ENCODE peak calls at places on chromosome 20, in five cellular contexts. One of them, this sample, is unnamed.

GRCh38 chr20:37341632-37342031 is 4.3 kb upstream of the SRC start:
- DNase-seq in fibroblast of mammary gland: no peak
- DNase-seq in fibroblast of lung: no peak
- DNase-seq in HCT116: no peak
- DNase-seq in pancreas: no peak
- DNase-seq in this sample: no peak

GRCh38 chr20:45405566-45406259 is 2.4 kb upstream of the DBNDD2 start:
- DNase-seq in fibroblast of mammary gland: no peak
- DNase-seq in fibroblast of lung: peak
- DNase-seq in HCT116: no peak
- DNase-seq in pancreas: no peak
- DNase-seq in this sample: no peak

GRCh38 chr20:4225778-4226177 is 210.4 kb upstream of the RNF24 start:
- DNase-seq in fibroblast of mammary gland: peak
- DNase-seq in fibroblast of lung: peak
- DNase-seq in HCT116: no peak
- DNase-seq in pancreas: no peak
- DNase-seq in this sample: peak

GRCh38 chr20:38321959-38322598 is 18.1 kb downstream of the BPI start:
- DNase-seq in fibroblast of mammary gland: peak
- DNase-seq in fibroblast of lung: peak
- DNase-seq in HCT116: peak
- DNase-seq in pancreas: no peak
- DNase-seq in this sample: peak

GRCh38 chr20:17650816-17651760 is 31.0 kb downstream of the RRBP1 start:
- DNase-seq in fibroblast of mammary gland: peak
- DNase-seq in fibroblast of lung: no peak
- DNase-seq in HCT116: no peak
- DNase-seq in pancreas: peak
- DNase-seq in this sample: no peak

GRCh38 chr20:23640873-23641667 is 3.3 kb upstream of the CST3 start:
- DNase-seq in fibroblast of mammary gland: no peak
- DNase-seq in fibroblast of lung: no peak
- DNase-seq in HCT116: no peak
- DNase-seq in pancreas: no peak
- DNase-seq in this sample: no peak

GRCh38 chr20:13492001-13492480 is 146.7 kb downstream of the TASP1 start:
- DNase-seq in fibroblast of mammary gland: peak
- DNase-seq in fibroblast of lung: peak
- DNase-seq in HCT116: no peak
- DNase-seq in pancreas: no peak
- DNase-seq in this sample: peak

GRCh38 chr20:11387189-11387754 is 530.4 kb upstream of the BTBD3 start:
- DNase-seq in fibroblast of mammary gland: peak
- DNase-seq in fibroblast of lung: peak
- DNase-seq in HCT116: peak
- DNase-seq in pancreas: no peak
- DNase-seq in this sample: peak

GRCh38 chr20:63534831-63535651 is 2.1 kb downstream of the PTK6 start:
- DNase-seq in fibroblast of mammary gland: peak
- DNase-seq in fibroblast of lung: no peak
- DNase-seq in HCT116: no peak
- DNase-seq in pancreas: no peak
- DNase-seq in this sample: no peak

GRCh38 chr20:18057106-18057993 is at the start of gene OVOL2:
- DNase-seq in fibroblast of mammary gland: no peak
- DNase-seq in fibroblast of lung: no peak
- DNase-seq in HCT116: peak
- DNase-seq in pancreas: peak
- DNase-seq in this sample: no peak

GRCh38 chr20:63177785-63178444 is 38.0 kb downstream of the YTHDF1 start:
- DNase-seq in fibroblast of mammary gland: no peak
- DNase-seq in fibroblast of lung: no peak
- DNase-seq in HCT116: no peak
- DNase-seq in pancreas: no peak
- DNase-seq in this sample: no peak

GRCh38 chr20:32390999-32391398 is 32.9 kb downstream of the ASXL1 start:
- DNase-seq in fibroblast of mammary gland: no peak
- DNase-seq in fibroblast of lung: no peak
- DNase-seq in HCT116: no peak
- DNase-seq in pancreas: no peak
- DNase-seq in this sample: no peak

GRCh38 chr20:3778976-3779375 is 2.3 kb downstream of the SPEF1 start:
- DNase-seq in fibroblast of mammary gland: no peak
- DNase-seq in fibroblast of lung: no peak
- DNase-seq in HCT116: no peak
- DNase-seq in pancreas: no peak
- DNase-seq in this sample: no peak

GRCh38 chr20:5864873-5865582 is 85.3 kb downstream of the TRMT6 start:
- DNase-seq in fibroblast of mammary gland: peak
- DNase-seq in fibroblast of lung: peak
- DNase-seq in HCT116: no peak
- DNase-seq in pancreas: peak
- DNase-seq in this sample: no peak

GRCh38 chr20:33815671-33816070 is 4.5 kb downstream of the CHMP4B start:
- DNase-seq in fibroblast of mammary gland: no peak
- DNase-seq in fibroblast of lung: no peak
- DNase-seq in HCT116: no peak
- DNase-seq in pancreas: no peak
- DNase-seq in this sample: no peak

GRCh38 chr20:57476641-57477461 is 48.1 kb downstream of the CTCFL start:
- DNase-seq in fibroblast of mammary gland: no peak
- DNase-seq in fibroblast of lung: no peak
- DNase-seq in HCT116: no peak
- DNase-seq in pancreas: no peak
- DNase-seq in this sample: no peak

GRCh38 chr20:24109008-24109407 is 120.4 kb upstream of the GGTLC1 start:
- DNase-seq in fibroblast of mammary gland: no peak
- DNase-seq in fibroblast of lung: no peak
- DNase-seq in HCT116: no peak
- DNase-seq in pancreas: no peak
- DNase-seq in this sample: no peak

GRCh38 chr20:58019027-58019849 is 209.2 kb downstream of the ANKRD60 start:
- DNase-seq in fibroblast of mammary gland: peak
- DNase-seq in fibroblast of lung: peak
- DNase-seq in HCT116: no peak
- DNase-seq in pancreas: no peak
- DNase-seq in this sample: peak

GRCh38 chr20:13708234-13708633 is 69.5 kb upstream of the TASP1 start:
- DNase-seq in fibroblast of mammary gland: no peak
- DNase-seq in fibroblast of lung: no peak
- DNase-seq in HCT116: no peak
- DNase-seq in pancreas: no peak
- DNase-seq in this sample: no peak

GRCh38 chr20:25061103-25061799 is 3.3 kb upstream of the ACSS1 start:
- DNase-seq in fibroblast of mammary gland: no peak
- DNase-seq in fibroblast of lung: no peak
- DNase-seq in HCT116: no peak
- DNase-seq in pancreas: peak
- DNase-seq in this sample: no peak

GRCh38 chr20:63553933-63554290 is at the start of gene FNDC11:
- DNase-seq in fibroblast of mammary gland: no peak
- DNase-seq in fibroblast of lung: no peak
- DNase-seq in HCT116: no peak
- DNase-seq in pancreas: no peak
- DNase-seq in this sample: no peak

GRCh38 chr20:61763740-61764400 is 301.8 kb downstream of the TAF4 start:
- DNase-seq in fibroblast of mammary gland: no peak
- DNase-seq in fibroblast of lung: no peak
- DNase-seq in HCT116: no peak
- DNase-seq in pancreas: no peak
- DNase-seq in this sample: no peak

GRCh38 chr20:53678990-53679596 is 85.5 kb upstream of the ZNF217 start:
- DNase-seq in fibroblast of mammary gland: peak
- DNase-seq in fibroblast of lung: no peak
- DNase-seq in HCT116: no peak
- DNase-seq in pancreas: no peak
- DNase-seq in this sample: no peak

GRCh38 chr20:62832212-62832922 is 15.5 kb downstream of the COL9A3 start:
- DNase-seq in fibroblast of mammary gland: no peak
- DNase-seq in fibroblast of lung: peak
- DNase-seq in HCT116: peak
- DNase-seq in pancreas: no peak
- DNase-seq in this sample: no peak

GRCh38 chr20:32356935-32357868 is 929 bp upstream of the ASXL1 start:
- DNase-seq in fibroblast of mammary gland: peak
- DNase-seq in fibroblast of lung: peak
- DNase-seq in HCT116: peak
- DNase-seq in pancreas: peak
- DNase-seq in this sample: no peak

GRCh38 chr20:62583424-62583920 is 58.8 kb upstream of the SLCO4A1 start:
- DNase-seq in fibroblast of mammary gland: no peak
- DNase-seq in fibroblast of lung: no peak
- DNase-seq in HCT116: no peak
- DNase-seq in pancreas: no peak
- DNase-seq in this sample: no peak

GRCh38 chr20:59749293-59749680 is 144.9 kb downstream of the PHACTR3 start:
- DNase-seq in fibroblast of mammary gland: peak
- DNase-seq in fibroblast of lung: peak
- DNase-seq in HCT116: no peak
- DNase-seq in pancreas: no peak
- DNase-seq in this sample: no peak

GRCh38 chr20:64093013-64093503 is 8.9 kb upstream of the LKAAEAR1 start:
- DNase-seq in fibroblast of mammary gland: no peak
- DNase-seq in fibroblast of lung: no peak
- DNase-seq in HCT116: no peak
- DNase-seq in pancreas: no peak
- DNase-seq in this sample: no peak

GRCh38 chr20:12270863-12271262 is 353.2 kb downstream of the BTBD3 start:
- DNase-seq in fibroblast of mammary gland: no peak
- DNase-seq in fibroblast of lung: no peak
- DNase-seq in HCT116: no peak
- DNase-seq in pancreas: no peak
- DNase-seq in this sample: no peak

GRCh38 chr20:24657211-24657610 is 187.8 kb downstream of the SYNDIG1 start:
- DNase-seq in fibroblast of mammary gland: peak
- DNase-seq in fibroblast of lung: peak
- DNase-seq in HCT116: no peak
- DNase-seq in pancreas: peak
- DNase-seq in this sample: peak

GRCh38 chr20:3843490-3843889 is 3.1 kb upstream of the MAVS start:
- DNase-seq in fibroblast of mammary gland: peak
- DNase-seq in fibroblast of lung: peak
- DNase-seq in HCT116: peak
- DNase-seq in pancreas: no peak
- DNase-seq in this sample: no peak

GRCh38 chr20:1299522-1299921 is 29.4 kb downstream of the SDCBP2 start:
- DNase-seq in fibroblast of mammary gland: no peak
- DNase-seq in fibroblast of lung: no peak
- DNase-seq in HCT116: peak
- DNase-seq in pancreas: no peak
- DNase-seq in this sample: no peak
- TF ChIP-seq CTCF in fibroblast of mammary gland: peak
- TF ChIP-seq CTCF in fibroblast of lung: no peak
- TF ChIP-seq CTCF in HCT116: peak
- TF ChIP-seq CTCF in pancreas: no peak
- TF ChIP-seq CTCF in this sample: peak

GRCh38 chr20:47506335-47506734 is 4.6 kb downstream of the NCOA3 start:
- DNase-seq in fibroblast of mammary gland: no peak
- DNase-seq in fibroblast of lung: no peak
- DNase-seq in HCT116: no peak
- DNase-seq in pancreas: no peak
- DNase-seq in this sample: no peak
- H3K4me3 ChIP-seq in fibroblast of mammary gland: no peak
- H3K4me3 ChIP-seq in fibroblast of lung: no peak
- H3K4me3 ChIP-seq in HCT116: no peak
- H3K4me3 ChIP-seq in pancreas: no peak
- H3K4me3 ChIP-seq in this sample: no peak

GRCh38 chr20:48619126-48620101 is 208.4 kb downstream of the PREX1 start:
- DNase-seq in fibroblast of mammary gland: no peak
- DNase-seq in fibroblast of lung: no peak
- DNase-seq in HCT116: no peak
- DNase-seq in pancreas: no peak
- DNase-seq in this sample: no peak
- TF ChIP-seq CTCF in fibroblast of mammary gland: no peak
- TF ChIP-seq CTCF in fibroblast of lung: no peak
- TF ChIP-seq CTCF in HCT116: no peak
- TF ChIP-seq CTCF in pancreas: no peak
- TF ChIP-seq CTCF in this sample: no peak

GRCh38 chr20:50267041-50267865 is 76.6 kb downstream of the CEBPB start:
- DNase-seq in fibroblast of mammary gland: peak
- DNase-seq in fibroblast of lung: peak
- DNase-seq in HCT116: peak
- DNase-seq in pancreas: peak
- DNase-seq in this sample: no peak
- H3K4me3 ChIP-seq in fibroblast of mammary gland: no peak
- H3K4me3 ChIP-seq in fibroblast of lung: no peak
- H3K4me3 ChIP-seq in HCT116: peak
- H3K4me3 ChIP-seq in pancreas: no peak
- H3K4me3 ChIP-seq in this sample: no peak